ENCODE peak calls at places on chromosomes 16 and 17, in five cellular contexts. H is cardiac fibroblast, N is AG04450, U is A549, F is heart left ventricle. R is an unnamed sample.

GRCh38 chr16:88705076-88705684 is 1.0 kb downstream of the RNF166 start:
- DNase-seq in H (peak), F (peak), N (no peak), U (no peak), R (no peak)

GRCh38 chr16:84875846-84876245 is 56.1 kb downstream of the CRISPLD2 start:
- DNase-seq in N (no peak), F (no peak), U (peak), H (no peak), R (no peak)

GRCh38 chr17:81902023-81902652 is at the start of gene NPB:
- DNase-seq in H (no peak), F (no peak), N (no peak), U (no peak), R (no peak)

GRCh38 chr17:45131616-45132301 is 556 bp downstream of the PLCD3 start:
- DNase-seq in U (peak), F (peak), H (no peak), N (no peak), R (no peak)

GRCh38 chr16:61595605-61596004 is 440.6 kb downstream of the CDH8 start:
- DNase-seq in N (no peak), U (no peak), H (no peak), F (no peak), R (no peak)

GRCh38 chr17:82915010-82915696 is 75.3 kb upstream of the ZNF750 start:
- DNase-seq in F (no peak), U (no peak), H (no peak), N (no peak), R (no peak)

GRCh38 chr16:23509763-23510153 is 536 bp downstream of the GGA2 start:
- DNase-seq in H (peak), F (peak), N (no peak), U (no peak), R (no peak)

GRCh38 chr16:4414187-4414909 is 2.0 kb downstream of the CORO7 start:
- DNase-seq in H (no peak), U (no peak), F (no peak), N (no peak), R (no peak)

GRCh38 chr17:27797390-27798091 is 2.8 kb downstream of the NOS2 start:
- DNase-seq in F (no peak), U (no peak), H (no peak), N (no peak), R (no peak)

GRCh38 chr16:24504467-24505345 is 34.7 kb upstream of the RBBP6 start:
- DNase-seq in F (peak), U (peak), H (peak), N (peak), R (peak)

GRCh38 chr16:65024649-65025243 is 97.1 kb downstream of the CDH11 start:
- DNase-seq in F (no peak), H (peak), N (no peak), U (no peak), R (no peak)

GRCh38 chr17:62870581-62870964 is 62.5 kb upstream of the MARCHF10 start:
- DNase-seq in U (no peak), H (no peak), F (no peak), N (no peak), R (no peak)

GRCh38 chr17:82242977-82243647 is 14.3 kb downstream of the SLC16A3 start:
- DNase-seq in N (peak), F (peak), U (peak), H (peak), R (no peak)

GRCh38 chr17:49497147-49498036 is 2.3 kb downstream of the NGFR start:
- DNase-seq in N (no peak), U (no peak), H (peak), F (peak), R (no peak)
- H3K4me3 ChIP-seq in N (no peak), U (peak), H (peak), F (peak), R (peak)

DNA sequence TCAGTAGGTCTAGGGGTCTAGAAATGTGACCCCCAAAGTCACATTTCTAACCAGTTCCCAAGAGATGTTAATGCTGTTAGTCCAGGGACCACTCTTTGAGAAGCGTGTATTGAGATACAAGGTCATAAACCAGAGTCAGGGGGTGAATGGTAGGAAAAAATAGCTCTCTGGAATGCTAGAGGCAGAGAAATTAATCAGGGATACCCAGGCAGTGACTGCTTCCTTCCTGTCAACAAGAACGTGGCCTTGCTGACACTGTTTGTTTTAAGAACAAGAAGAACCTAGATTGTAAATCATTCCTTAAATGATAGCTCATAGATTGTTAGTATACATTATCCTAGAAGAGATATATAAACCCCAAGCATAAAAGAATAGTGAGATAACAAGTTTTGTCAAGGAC is 43.8 kb downstream of the PITPNM3 start:
- DNase-seq in N (no peak), U (no peak), F (no peak), H (no peak), R (no peak)
- H3K4me3 ChIP-seq in N (no peak), U (no peak), F (no peak), H (no peak), R (no peak)

DNA sequence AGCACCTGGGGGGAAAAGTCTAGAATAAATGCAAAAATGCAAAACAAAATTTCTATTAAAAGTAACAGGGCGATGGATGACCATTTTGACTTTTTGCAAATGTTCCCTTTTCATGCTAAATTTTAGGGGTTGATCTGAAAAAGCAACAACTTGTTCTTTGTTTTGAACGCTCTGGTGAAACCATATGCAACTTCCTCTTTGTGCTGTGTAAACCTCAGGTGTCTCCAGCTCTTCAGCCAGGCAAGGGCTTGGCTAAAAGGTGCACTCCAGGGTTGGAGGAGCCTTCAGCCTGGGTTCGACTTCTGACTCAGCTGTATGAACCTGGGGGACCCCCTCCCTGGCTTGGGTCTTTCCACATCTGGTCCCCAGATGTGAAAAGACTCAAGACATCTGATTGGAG is 9.5 kb downstream of the IRF8 start:
- DNase-seq in H (no peak), F (no peak), U (no peak), N (no peak), R (no peak)
- H3K4me3 ChIP-seq in H (no peak), F (no peak), U (no peak), N (no peak), R (no peak)

GRCh38 chr16:50152807-50153647 is at the start of gene TENT4B:
- DNase-seq in F (peak), U (peak), N (peak), H (peak), R (peak)
- H3K4me3 ChIP-seq in F (peak), U (peak), N (peak), H (peak), R (peak)

GRCh38 chr17:4785311-4786110 is 653 bp downstream of the VMO1 start:
- DNase-seq in U (no peak), N (no peak), F (no peak), H (no peak), R (no peak)
- H3K4me3 ChIP-seq in U (no peak), N (peak), F (peak), H (peak), R (peak)

GRCh38 chr16:21554795-21555585 is 44.4 kb upstream of the METTL9 start:
- DNase-seq in H (peak), U (peak), F (peak), N (peak), R (peak)
- H3K4me3 ChIP-seq in H (no peak), U (no peak), F (peak), N (no peak), R (no peak)

DNA sequence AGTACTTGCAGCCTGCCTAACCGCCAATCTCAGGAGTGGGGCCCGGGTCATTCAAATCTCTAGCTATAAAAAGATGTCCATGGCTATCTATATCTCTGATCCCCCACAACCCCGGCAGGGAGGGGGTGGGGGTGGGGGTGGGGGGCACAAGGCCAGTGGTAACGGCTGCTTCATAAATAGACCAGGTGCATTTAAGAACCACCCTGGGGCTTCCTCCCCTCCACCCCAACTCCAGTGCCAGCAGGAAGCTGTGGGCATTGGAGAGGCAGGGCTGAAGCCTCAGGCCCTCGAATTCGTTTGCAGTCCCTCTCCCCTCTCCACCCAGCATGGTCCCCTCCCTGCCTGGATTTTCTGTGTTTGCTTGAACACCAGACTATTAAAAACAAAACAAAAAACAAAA is 56.0 kb downstream of the RAP1GAP2 start:
- DNase-seq in H (no peak), F (no peak), U (no peak), N (no peak), R (no peak)
- H3K4me3 ChIP-seq in H (no peak), F (no peak), U (no peak), N (no peak), R (no peak)

DNA sequence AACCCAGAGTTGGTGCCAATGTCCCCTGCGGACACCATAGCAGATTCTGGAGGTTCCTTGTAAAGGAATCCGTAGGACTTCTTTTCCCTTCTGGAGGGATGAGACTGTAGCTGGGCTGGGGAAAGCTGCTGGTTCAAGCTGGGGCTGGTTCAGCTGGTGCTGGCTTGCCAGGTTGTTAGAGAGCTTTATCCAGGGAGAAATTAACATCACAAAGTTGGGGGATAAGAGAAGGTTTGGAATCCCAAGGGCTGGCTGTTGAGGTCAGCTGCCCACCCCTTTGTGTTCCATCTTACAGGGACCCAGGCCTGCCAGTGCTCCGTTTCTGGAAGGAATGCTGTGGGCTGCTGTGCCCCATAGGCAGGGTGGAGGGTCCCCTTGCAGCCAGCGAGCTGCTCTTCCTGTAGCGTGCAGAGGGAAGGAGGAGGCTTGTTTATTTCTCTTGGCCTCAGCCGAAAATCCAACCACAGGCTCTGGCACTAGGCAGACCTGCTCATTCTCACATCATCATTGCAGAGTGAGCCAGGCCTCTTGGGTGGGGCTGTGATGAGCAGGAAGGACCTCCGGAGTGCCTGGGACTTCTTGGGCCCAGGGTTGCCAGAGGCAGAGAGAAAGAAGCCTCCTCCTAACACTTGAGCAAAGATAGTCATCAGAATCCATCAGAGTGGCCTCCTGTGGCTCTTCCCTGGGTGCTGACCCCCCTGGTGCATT is 251.1 kb downstream of the SEC14L1 start:
- DNase-seq in N (peak), F (peak), U (peak), H (peak), R (peak)
- H3K4me3 ChIP-seq in N (peak), F (no peak), U (peak), H (no peak), R (no peak)

DNA sequence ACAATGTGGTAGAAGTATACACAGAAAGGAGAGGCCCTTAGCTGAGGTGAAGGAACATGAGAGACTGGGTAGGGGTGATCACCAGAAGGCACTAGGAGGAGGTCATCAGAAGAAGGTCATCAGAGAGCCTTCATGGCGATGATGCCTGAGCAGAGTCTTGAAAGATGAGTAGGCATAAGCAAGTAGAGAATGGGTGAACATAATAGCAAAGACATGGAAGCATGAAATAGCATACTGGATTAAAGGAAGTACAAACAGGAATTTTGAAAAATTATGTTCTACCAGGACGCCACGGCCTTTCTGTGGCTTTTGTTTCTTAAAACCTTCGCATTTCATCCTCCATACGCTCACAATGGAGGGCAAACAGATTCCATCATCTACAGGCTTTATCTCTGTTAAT is 2.9 kb downstream of the IKZF3 start:
- DNase-seq in U (no peak), F (no peak), H (no peak), N (no peak), R (no peak)
- H3K4me3 ChIP-seq in U (no peak), F (no peak), H (no peak), N (no peak), R (no peak)